ENCODE peak calls at places on chromosomes 13 and 19, in five cellular contexts. F is AG04449, J is adipocyte, I is cardiac muscle cell, L is germinal center. W is an unnamed sample.

GRCh38 chr19:18193388-18194207 is 580 bp downstream of the MPV17L2 start:
- DNase-seq in L (no peak), I (peak), F (no peak), J (peak), W (peak)

GRCh38 chr19:19230999-19231398 is 19.2 kb downstream of the NCAN start:
- DNase-seq in F (no peak), L (no peak), I (no peak), J (no peak), W (no peak)

GRCh38 chr19:23481043-23481442 is 85.8 kb upstream of the ZNF91 start:
- DNase-seq in J (no peak), L (no peak), F (no peak), I (no peak), W (no peak)

GRCh38 chr13:48235100-48235813 is 2.3 kb downstream of the ITM2B start:
- DNase-seq in L (no peak), I (peak), J (peak), F (no peak), W (no peak)

GRCh38 chr13:73970413-73971055 is 163.7 kb downstream of the KLF12 start:
- DNase-seq in J (peak), I (no peak), L (no peak), F (no peak), W (no peak)

GRCh38 chr19:46303702-46304397 is 7.0 kb downstream of the HIF3A start:
- DNase-seq in F (no peak), J (peak), I (peak), L (no peak), W (peak)

GRCh38 chr19:51488491-51488890 is 10.2 kb downstream of the CEACAM18 start:
- DNase-seq in F (no peak), L (no peak), J (no peak), I (no peak), W (no peak)

GRCh38 chr19:18292810-18293641 is 11.6 kb upstream of the JUND start:
- DNase-seq in L (peak), F (no peak), I (peak), J (peak), W (peak)

GRCh38 chr13:89205856-89206255 is 1534.7 kb downstream of the SLITRK5 start:
- DNase-seq in I (peak), F (no peak), L (no peak), J (no peak), W (no peak)